ENCODE peak calls at places on chromosomes 7 and 10, in four cellular contexts. V is K562, C is GM12878, Z is H1. N is an unnamed sample.

GRCh38 chr7:538764-539685 is 19.4 kb upstream of the PDGFA start:
- DNase-seq in V (no peak), C (no peak), Z (no peak), N (no peak)

GRCh38 chr10:9331583-9332008 is 1277.1 kb downstream of the GATA3 start:
- DNase-seq in V (peak), C (no peak), Z (no peak), N (peak)

GRCh38 chr10:88886557-88886956 is 6.5 kb downstream of the STAMBPL1 start:
- DNase-seq in V (no peak), C (no peak), Z (no peak), N (no peak)

GRCh38 chr10:95513941-95514392 is 47.2 kb downstream of the SORBS1 start:
- DNase-seq in V (no peak), C (no peak), Z (no peak), N (no peak)

GRCh38 chr7:70640266-70640833 is 491.6 kb upstream of the GALNT17 start:
- DNase-seq in V (no peak), C (no peak), Z (no peak), N (no peak)

GRCh38 chr10:122341141-122341810 is 33.2 kb upstream of the PLEKHA1 start:
- DNase-seq in V (no peak), C (no peak), Z (no peak), N (no peak)

GRCh38 chr7:43112088-43112940 is at the start of gene HECW1:
- DNase-seq in V (no peak), C (no peak), Z (peak), N (no peak)

GRCh38 chr7:127154101-127154500 is 98.6 kb downstream of the GRM8 start:
- DNase-seq in V (no peak), C (no peak), Z (no peak), N (no peak)

GRCh38 chr10:26869528-26869927 is 8.8 kb upstream of the ABI1 start:
- DNase-seq in V (no peak), C (no peak), Z (no peak), N (no peak)

GRCh38 chr10:116477989-116478615 is 50.5 kb downstream of the PNLIPRP3 start:
- DNase-seq in V (no peak), C (no peak), Z (no peak), N (no peak)

GRCh38 chr10:61606971-61607907 is 55.5 kb upstream of the CABCOCO1 start:
- DNase-seq in V (peak), C (no peak), Z (no peak), N (no peak)

GRCh38 chr10:90969148-90969547 is 48.3 kb upstream of the ANKRD1 start:
- DNase-seq in V (no peak), C (no peak), Z (no peak), N (no peak)

GRCh38 chr10:61903184-61903990 is 1.9 kb downstream of the ARID5B start:
- DNase-seq in V (peak), C (peak), Z (peak), N (peak)

GRCh38 chr7:50412958-50413357 is 37.2 kb downstream of the FIGNL1 start:
- DNase-seq in V (no peak), C (no peak), Z (no peak), N (no peak)

GRCh38 chr10:73247509-73248258 is 629 bp upstream of the DNAJC9 start:
- DNase-seq in V (no peak), C (no peak), Z (no peak), N (no peak)

GRCh38 chr10:7550038-7550437 is 116.7 kb downstream of the ITIH5 start:
- DNase-seq in V (no peak), C (no peak), Z (no peak), N (no peak)

GRCh38 chr10:101839421-101840063 is 4.1 kb downstream of the KCNIP2 start:
- DNase-seq in V (peak), C (no peak), Z (peak), N (peak)

GRCh38 chr7:101879565-101879964 is 62.1 kb downstream of the CUX1 start:
- DNase-seq in V (no peak), C (no peak), Z (no peak), N (no peak)

GRCh38 chr10:98956576-98957260 is 278.9 kb downstream of the HPSE2 start:
- DNase-seq in V (no peak), C (no peak), Z (no peak), N (no peak)

GRCh38 chr10:93313798-93314197 is 168.3 kb downstream of the MYOF start:
- DNase-seq in V (no peak), C (peak), Z (no peak), N (no peak)

GRCh38 chr10:60347270-60347669 is 42.4 kb downstream of the ANK3 start:
- DNase-seq in V (no peak), C (no peak), Z (no peak), N (no peak)

GRCh38 chr10:22710139-22710745 is 4.1 kb downstream of the PIP4K2A start:
- DNase-seq in V (no peak), C (peak), Z (no peak), N (no peak)

GRCh38 chr10:35339946-35340345 is 3.6 kb downstream of the CCNY start:
- DNase-seq in V (no peak), C (peak), Z (no peak), N (no peak)

GRCh38 chr7:132759482-132760240 is 183.4 kb upstream of the PLXNA4 start:
- DNase-seq in V (no peak), C (no peak), Z (no peak), N (no peak)

GRCh38 chr10:48231699-48232315 is 42.7 kb downstream of the FRMPD2 start:
- DNase-seq in V (no peak), C (peak), Z (peak), N (no peak)

GRCh38 chr7:20114463-20114862 is 102.7 kb downstream of the MACC1 start:
- DNase-seq in V (no peak), C (peak), Z (no peak), N (no peak)

GRCh38 chr10:95818663-95819062 is 62.7 kb downstream of the ENTPD1 start:
- DNase-seq in V (no peak), C (no peak), Z (no peak), N (no peak)

GRCh38 chr10:52906046-52906445 is 133.5 kb upstream of the MBL2 start:
- DNase-seq in V (no peak), C (no peak), Z (no peak), N (no peak)

GRCh38 chr7:20220824-20221547 is 3.8 kb upstream of the MACC1 start:
- DNase-seq in V (no peak), C (no peak), Z (no peak), N (no peak)

GRCh38 chr10:5551531-5552375 is 27.0 kb downstream of the CALML3 start:
- DNase-seq in V (peak), C (peak), Z (no peak), N (no peak)

GRCh38 chr7:111025013-111025412 is 65.9 kb upstream of the LRRN3 start:
- DNase-seq in V (no peak), C (no peak), Z (no peak), N (no peak)

GRCh38 chr10:35726850-35727249 is 84.8 kb upstream of the FZD8 start:
- DNase-seq in V (no peak), C (no peak), Z (no peak), N (no peak)

GRCh38 chr10:21317902-21318301 is 207.6 kb downstream of the SKIDA1 start:
- DNase-seq in V (no peak), C (no peak), Z (no peak), N (no peak)

GRCh38 chr7:150983893-150984368 is 5.8 kb upstream of the KCNH2 start:
- DNase-seq in V (peak), C (no peak), Z (peak), N (no peak)

DNA sequence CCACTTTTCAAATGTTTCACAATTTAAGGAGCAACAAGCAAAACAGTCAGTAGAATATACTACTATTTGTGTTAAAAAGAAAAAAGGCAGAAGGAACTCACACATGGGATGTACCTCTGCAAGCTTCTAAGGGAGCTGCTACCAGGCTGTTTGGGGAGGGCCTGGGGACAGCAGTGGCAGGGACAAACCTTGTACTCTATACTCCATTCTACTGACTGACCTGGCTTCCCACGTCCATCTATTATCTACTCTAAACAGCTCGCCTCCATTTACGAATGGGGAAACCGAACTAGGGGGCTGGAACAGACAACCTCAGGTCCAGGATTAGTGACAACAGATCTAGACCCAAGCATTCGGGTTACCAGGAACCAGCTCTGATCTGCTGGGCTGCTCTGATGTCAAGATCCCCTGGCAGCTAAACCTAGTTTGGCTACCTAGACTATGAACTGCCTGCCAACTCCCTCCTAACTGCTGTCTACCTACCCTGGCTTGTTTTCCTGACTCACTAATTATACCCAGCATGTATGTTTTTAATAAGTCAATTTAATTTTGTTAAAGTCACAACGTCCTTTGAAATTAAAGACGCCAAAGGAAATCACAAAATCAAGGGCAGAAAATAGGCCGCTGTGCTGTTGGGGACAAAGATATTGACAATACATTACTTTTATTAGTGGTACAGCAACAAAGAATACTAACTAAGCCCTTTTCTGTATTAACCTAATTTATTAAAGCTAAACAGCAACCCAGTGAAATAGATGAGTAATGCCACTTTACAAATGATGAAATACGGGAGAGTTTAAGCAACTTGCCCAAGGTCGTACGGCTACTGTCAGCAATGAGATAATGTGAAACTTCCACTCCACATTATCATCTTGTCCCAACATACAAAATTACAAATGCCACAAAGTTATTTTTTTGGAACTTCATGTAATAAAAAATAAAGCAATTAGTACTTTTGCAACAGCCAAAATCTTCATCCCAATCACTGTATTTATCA is 5.3 kb downstream of the PSAP start:
- DNase-seq in V (no peak), C (no peak), Z (no peak), N (no peak)
- TF ChIP-seq NRF1 in V (no peak), C (no peak), Z (no peak), N (no peak)

DNA sequence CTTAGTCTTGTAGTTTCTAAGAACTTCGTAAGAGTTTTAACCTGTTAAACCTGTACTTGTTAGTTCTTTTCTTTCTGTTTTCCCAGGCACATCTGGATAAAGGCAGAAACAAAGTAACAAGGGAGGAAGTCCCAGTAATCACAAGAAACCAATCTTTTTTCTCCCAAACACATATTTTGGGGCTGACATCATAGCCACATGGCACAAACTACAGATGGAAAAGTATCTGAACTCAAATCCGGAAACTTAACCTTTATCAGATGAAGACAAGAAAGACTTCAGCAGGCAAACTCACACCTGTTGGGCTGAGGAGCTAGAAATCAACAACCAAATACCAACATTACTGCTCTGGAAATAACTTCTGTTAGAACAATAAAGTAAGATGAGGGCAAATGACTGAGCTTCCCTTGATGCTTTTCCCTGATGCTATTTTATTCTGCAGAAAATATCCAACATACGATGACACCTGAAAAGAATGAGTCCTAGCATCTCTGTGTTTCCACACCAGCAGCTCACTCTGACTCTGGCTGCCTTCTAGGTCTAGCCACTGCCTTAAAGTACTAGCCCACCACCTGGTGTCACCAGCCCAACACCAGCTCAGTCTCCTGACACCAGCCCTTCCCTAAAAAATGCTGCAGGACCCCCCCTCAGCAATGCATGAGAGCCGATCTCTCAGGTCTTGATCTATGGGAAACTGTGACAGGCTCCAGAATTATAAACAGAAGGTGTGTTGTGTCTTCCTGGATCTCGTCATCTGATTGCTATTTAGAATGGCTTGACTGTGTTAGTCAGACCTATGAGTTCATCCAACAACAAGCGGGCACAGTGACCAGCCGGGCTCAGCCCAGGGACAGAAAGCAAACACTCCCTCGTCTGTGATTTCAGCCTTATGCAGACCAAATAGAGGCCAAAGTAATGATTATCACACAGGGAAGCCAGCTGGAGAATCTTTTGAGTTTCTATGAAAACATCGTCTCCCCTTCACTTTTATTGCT is 66.8 kb downstream of the CUBN start:
- DNase-seq in V (no peak), C (no peak), Z (no peak), N (no peak)
- H3K27ac ChIP-seq in V (no peak), C (no peak), Z (no peak), N (peak)

GRCh38 chr7:82202965-82203364 is 240.6 kb downstream of the CACNA2D1 start:
- DNase-seq in V (no peak), C (no peak), Z (no peak), N (no peak)

GRCh38 chr7:82204694-82205093 is 238.9 kb downstream of the CACNA2D1 start:
- DNase-seq in V (no peak), C (no peak), Z (no peak), N (no peak)

GRCh38 chr7:82202107-82202506 is 241.5 kb downstream of the CACNA2D1 start:
- DNase-seq in V (no peak), C (no peak), Z (no peak), N (no peak)
- TF ChIP-seq NRF1 in V (no peak), C (no peak), Z (no peak), N (no peak)

GRCh38 chr7:41438919-41439882 is 263.7 kb downstream of the INHBA start:
- DNase-seq in V (no peak), C (no peak), Z (no peak), N (peak)

GRCh38 chr7:41431671-41432070 is 271.2 kb downstream of the INHBA start:
- DNase-seq in V (no peak), C (no peak), Z (no peak), N (no peak)

GRCh38 chr7:41437257-41438196 is 265.4 kb downstream of the INHBA start:
- DNase-seq in V (no peak), C (no peak), Z (no peak), N (no peak)

GRCh38 chr7:41436139-41436538 is 266.8 kb downstream of the INHBA start:
- DNase-seq in V (no peak), C (no peak), Z (no peak), N (no peak)
- H3K27ac ChIP-seq in V (no peak), C (no peak), Z (no peak), N (no peak)

DNA sequence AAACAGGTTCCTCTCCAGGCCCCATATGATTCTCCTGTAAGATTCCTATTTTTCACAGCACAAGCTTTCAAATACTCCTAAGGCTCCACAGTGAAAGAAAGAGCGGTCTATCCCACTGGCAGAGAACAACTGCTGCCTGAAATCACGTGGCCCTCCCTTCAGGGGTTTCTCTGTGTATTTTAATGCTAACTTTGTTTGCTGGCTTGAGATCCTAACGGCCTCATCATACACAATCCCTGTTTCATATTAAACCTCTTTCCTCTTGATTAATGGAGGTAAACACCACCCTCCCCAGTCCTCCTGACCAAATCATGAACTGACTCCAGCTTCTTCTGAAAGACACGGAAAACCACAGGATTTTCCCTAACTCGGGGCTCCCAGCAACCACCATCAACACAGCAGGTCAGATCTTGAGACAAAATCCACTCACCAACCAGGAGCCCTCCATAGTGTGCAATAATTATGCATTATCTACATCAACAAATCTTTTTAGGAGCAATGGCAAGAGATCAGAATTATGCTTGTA is 178.5 kb downstream of the TNS3 start:
- DNase-seq in V (no peak), C (no peak), Z (no peak), N (no peak)
- TF ChIP-seq NRF1 in V (no peak), C (no peak), Z (no peak), N (no peak)

DNA sequence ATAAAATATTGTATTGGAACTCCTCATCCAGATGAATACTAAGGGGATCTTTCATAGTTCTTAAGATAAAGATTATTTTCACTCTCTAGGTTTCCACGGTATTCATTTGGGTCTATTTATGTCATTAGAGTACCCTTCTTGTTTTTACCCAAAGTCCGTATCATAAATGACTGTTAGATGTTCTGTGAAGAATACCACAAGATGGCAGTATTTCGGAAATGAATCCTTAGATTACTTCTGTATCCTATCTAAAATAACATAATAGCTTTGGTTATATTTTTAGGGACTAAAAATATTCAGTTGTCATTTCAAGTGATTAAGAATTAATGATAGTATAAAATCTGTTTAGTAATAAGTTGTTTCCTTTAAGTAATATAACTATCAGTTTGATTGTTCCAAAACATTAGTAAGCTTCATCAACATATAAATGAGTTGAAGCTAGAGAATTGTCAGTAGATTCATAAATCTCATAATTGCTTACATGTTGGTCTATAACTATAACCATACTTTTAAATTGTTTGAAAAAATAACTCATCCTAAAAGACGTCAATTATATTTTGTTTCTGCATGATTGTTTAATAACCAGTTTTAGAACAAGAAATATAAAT is 337.5 kb upstream of the KCND2 start:
- DNase-seq in V (no peak), C (no peak), Z (no peak), N (peak)
- H3K27ac ChIP-seq in V (no peak), C (no peak), Z (no peak), N (no peak)

DNA sequence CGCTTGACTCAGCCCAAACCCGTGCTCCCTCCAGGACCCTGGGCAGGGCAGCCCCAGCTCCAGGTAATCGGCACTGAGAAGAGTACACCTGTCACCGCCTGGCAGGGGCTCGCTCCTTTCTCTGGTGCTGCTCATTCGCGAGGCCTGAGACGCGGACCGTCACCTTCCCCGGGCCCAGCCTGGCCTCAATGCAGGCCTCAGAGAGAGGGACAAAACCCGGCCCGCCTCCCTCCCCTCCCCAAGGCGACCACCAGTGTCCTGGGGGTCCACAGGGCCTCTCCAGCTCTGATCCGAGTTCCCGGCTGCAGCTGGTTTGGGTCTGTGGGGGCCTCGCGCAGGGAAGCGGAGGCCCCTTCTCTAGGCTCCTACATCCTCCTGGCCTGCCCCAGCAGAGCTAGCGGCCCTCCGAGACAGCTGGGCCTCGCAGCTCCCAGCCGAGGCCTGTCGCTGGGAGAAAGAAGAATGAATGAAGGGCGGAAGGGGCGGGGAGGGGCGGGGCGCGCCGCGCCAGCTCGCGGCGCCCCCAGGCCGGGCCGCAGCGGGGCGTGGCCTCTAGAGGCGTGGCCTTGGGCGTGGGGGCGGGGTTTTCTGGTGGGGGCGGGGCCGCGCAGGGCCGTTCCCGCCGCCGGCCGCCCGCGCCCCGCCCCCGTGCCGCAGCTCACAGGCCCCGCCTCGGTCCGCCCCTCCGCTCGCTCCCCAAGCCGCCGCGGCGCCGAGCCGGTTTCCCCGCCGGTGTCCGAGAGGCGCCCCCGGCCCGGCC is at the start of gene LIMK1:
- DNase-seq in V (peak), C (no peak), Z (peak), N (peak)
- TF ChIP-seq NRF1 in V (peak), C (no peak), Z (no peak), N (peak)

N was measured in SK-N-SH.